ENCODE peak calls at places on chromosome 17, in four cellular contexts. One of them, this sample, is unnamed.

GRCh38 chr17:45143767-45144198 is 4.5 kb upstream of the HEXIM1 start:
- DNase-seq in K562: no peak
- DNase-seq in HL-60: no peak
- DNase-seq in GM12878: no peak
- DNase-seq in this sample: no peak

GRCh38 chr17:68950725-68951124 is 4.5 kb downstream of the ABCA8 start:
- DNase-seq in K562: no peak
- DNase-seq in GM12878: no peak
- DNase-seq in HL-60: no peak
- DNase-seq in this sample: no peak

GRCh38 chr17:6491071-6491700 is 46.9 kb downstream of the PIMREG start:
- DNase-seq in GM12878: no peak
- DNase-seq in K562: no peak
- DNase-seq in HL-60: no peak
- DNase-seq in this sample: no peak

GRCh38 chr17:81379523-81379942 is 15.7 kb upstream of the BAHCC1 start:
- DNase-seq in HL-60: no peak
- DNase-seq in K562: peak
- DNase-seq in GM12878: no peak
- DNase-seq in this sample: no peak

GRCh38 chr17:59848778-59849177 is 44.0 kb downstream of the TUBD1 start:
- DNase-seq in K562: no peak
- DNase-seq in GM12878: no peak
- DNase-seq in HL-60: peak
- DNase-seq in this sample: no peak

GRCh38 chr17:57484081-57484666 is 227.9 kb downstream of the MSI2 start:
- DNase-seq in K562: no peak
- DNase-seq in GM12878: no peak
- DNase-seq in HL-60: no peak
- DNase-seq in this sample: no peak

GRCh38 chr17:10118788-10119130 is 79.6 kb downstream of the GAS7 start:
- DNase-seq in HL-60: peak
- DNase-seq in K562: no peak
- DNase-seq in GM12878: no peak
- DNase-seq in this sample: no peak

GRCh38 chr17:9181640-9182039 is 160.3 kb downstream of the NTN1 start:
- DNase-seq in K562: no peak
- DNase-seq in HL-60: peak
- DNase-seq in GM12878: no peak
- DNase-seq in this sample: no peak

GRCh38 chr17:83203472-83204221 is 124.2 kb downstream of the METRNL start:
- DNase-seq in HL-60: no peak
- DNase-seq in K562: no peak
- DNase-seq in GM12878: no peak
- DNase-seq in this sample: no peak

GRCh38 chr17:1607971-1608320 is 20.7 kb downstream of the SLC43A2 start:
- DNase-seq in HL-60: no peak
- DNase-seq in GM12878: no peak
- DNase-seq in K562: no peak
- DNase-seq in this sample: no peak

GRCh38 chr17:77209330-77209748 is 68.6 kb downstream of the SEC14L1 start:
- DNase-seq in GM12878: no peak
- DNase-seq in K562: no peak
- DNase-seq in HL-60: no peak
- DNase-seq in this sample: no peak

GRCh38 chr17:78258323-78259229 is 27.1 kb downstream of the TMEM235 start:
- DNase-seq in GM12878: no peak
- DNase-seq in K562: peak
- DNase-seq in HL-60: peak
- DNase-seq in this sample: no peak

GRCh38 chr17:75767881-75768280 is 2.9 kb upstream of the GALK1 start:
- DNase-seq in GM12878: no peak
- DNase-seq in HL-60: no peak
- DNase-seq in K562: no peak
- DNase-seq in this sample: no peak

GRCh38 chr17:39939588-39940419 is 12.3 kb downstream of the LRRC3C start:
- DNase-seq in K562: peak
- DNase-seq in HL-60: peak
- DNase-seq in GM12878: peak
- DNase-seq in this sample: no peak

GRCh38 chr17:27797390-27798091 is 2.8 kb downstream of the NOS2 start:
- DNase-seq in GM12878: no peak
- DNase-seq in HL-60: no peak
- DNase-seq in K562: no peak
- DNase-seq in this sample: no peak

GRCh38 chr17:77471984-77472836 is 331.4 kb downstream of the SEC14L1 start:
- DNase-seq in HL-60: peak
- DNase-seq in GM12878: no peak
- DNase-seq in K562: no peak
- DNase-seq in this sample: no peak

GRCh38 chr17:69508814-69509213 is 94.3 kb downstream of the MAP2K6 start:
- DNase-seq in K562: no peak
- DNase-seq in HL-60: no peak
- DNase-seq in GM12878: no peak
- DNase-seq in this sample: no peak

GRCh38 chr17:74016504-74016903 is 187.0 kb upstream of the RPL38 start:
- DNase-seq in HL-60: no peak
- DNase-seq in GM12878: no peak
- DNase-seq in K562: no peak
- DNase-seq in this sample: no peak

GRCh38 chr17:14557482-14557881 is 256.6 kb downstream of the HS3ST3B1 start:
- DNase-seq in HL-60: peak
- DNase-seq in GM12878: no peak
- DNase-seq in K562: no peak
- DNase-seq in this sample: no peak

GRCh38 chr17:8360260-8360659 is 16.2 kb downstream of the KRABD2 start:
- DNase-seq in GM12878: no peak
- DNase-seq in HL-60: no peak
- DNase-seq in K562: no peak
- DNase-seq in this sample: no peak

GRCh38 chr17:82372591-82373452 is 1.3 kb downstream of the UTS2R start:
- DNase-seq in HL-60: no peak
- DNase-seq in GM12878: no peak
- DNase-seq in K562: no peak
- DNase-seq in this sample: no peak

GRCh38 chr17:7707446-7707845 is 2.4 kb downstream of the EFNB3 start:
- DNase-seq in GM12878: no peak
- DNase-seq in HL-60: no peak
- DNase-seq in K562: no peak
- DNase-seq in this sample: no peak

GRCh38 chr17:30506423-30506822 is 29.2 kb downstream of the GOSR1 start:
- DNase-seq in K562: no peak
- DNase-seq in GM12878: no peak
- DNase-seq in HL-60: no peak
- DNase-seq in this sample: no peak
- TF ChIP-seq SPI1 in K562: no peak
- TF ChIP-seq SPI1 in GM12878: no peak
- TF ChIP-seq SPI1 in HL-60: no peak
- TF ChIP-seq SPI1 in this sample: no peak

DNA sequence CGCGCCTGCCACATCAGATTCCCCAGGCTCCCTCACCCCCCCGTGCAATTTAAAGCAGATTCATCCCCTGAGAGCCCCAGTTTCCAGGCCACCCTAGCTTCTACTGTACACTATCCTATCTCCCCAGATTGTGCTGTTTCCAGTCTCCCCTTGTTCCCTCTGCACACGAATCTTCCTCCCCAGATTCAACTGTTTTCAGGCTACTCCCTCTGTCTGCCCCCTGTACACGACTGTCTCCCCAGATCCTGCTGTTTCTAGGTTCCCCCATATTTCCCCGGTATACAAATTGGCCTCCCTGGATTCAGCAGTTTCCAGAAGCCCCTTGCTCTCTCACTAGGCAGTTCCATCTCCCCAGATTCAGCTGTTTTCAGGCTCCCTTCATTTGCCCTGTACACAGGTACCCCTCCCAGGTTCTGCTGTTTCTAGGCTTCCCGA is 23.0 kb downstream of the COPZ2 start:
- DNase-seq in GM12878: no peak
- DNase-seq in K562: peak
- DNase-seq in HL-60: no peak
- DNase-seq in this sample: no peak
- TF ChIP-seq POLR2AphosphoS5 in GM12878: no peak
- TF ChIP-seq POLR2AphosphoS5 in K562: no peak
- TF ChIP-seq POLR2AphosphoS5 in HL-60: no peak
- TF ChIP-seq POLR2AphosphoS5 in this sample: no peak

DNA sequence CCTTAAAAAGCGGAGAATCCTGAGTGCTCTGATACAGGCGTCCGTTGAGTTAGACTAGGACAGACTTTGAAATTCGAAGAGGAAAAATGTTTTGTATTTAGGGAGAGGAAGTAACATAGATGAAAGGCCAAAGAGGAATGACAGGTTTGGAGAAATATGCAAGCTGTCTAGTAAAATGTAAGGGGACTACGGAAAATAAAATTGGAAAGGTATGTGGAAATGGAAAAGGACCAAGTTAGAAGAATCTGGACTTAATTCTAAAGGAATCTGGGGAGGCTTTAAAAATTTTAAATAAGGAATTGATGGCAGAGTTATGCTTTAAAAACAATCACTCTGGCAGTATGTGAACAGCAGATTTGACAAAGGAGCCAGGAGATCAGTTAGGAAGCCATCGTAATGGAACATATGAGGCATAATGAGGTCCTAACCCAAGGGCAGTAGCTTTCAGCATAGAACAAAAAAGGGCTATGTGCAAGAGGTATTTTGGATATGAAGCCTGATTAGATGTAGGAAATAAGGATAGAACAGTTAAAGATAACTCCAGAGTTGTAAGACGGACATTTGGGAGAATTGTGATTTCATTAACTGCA is 38.3 kb downstream of the CYB561 start:
- DNase-seq in GM12878: no peak
- DNase-seq in K562: no peak
- DNase-seq in HL-60: no peak
- DNase-seq in this sample: no peak
- TF ChIP-seq SPI1 in GM12878: no peak
- TF ChIP-seq SPI1 in K562: no peak
- TF ChIP-seq SPI1 in HL-60: no peak
- TF ChIP-seq SPI1 in this sample: no peak

DNA sequence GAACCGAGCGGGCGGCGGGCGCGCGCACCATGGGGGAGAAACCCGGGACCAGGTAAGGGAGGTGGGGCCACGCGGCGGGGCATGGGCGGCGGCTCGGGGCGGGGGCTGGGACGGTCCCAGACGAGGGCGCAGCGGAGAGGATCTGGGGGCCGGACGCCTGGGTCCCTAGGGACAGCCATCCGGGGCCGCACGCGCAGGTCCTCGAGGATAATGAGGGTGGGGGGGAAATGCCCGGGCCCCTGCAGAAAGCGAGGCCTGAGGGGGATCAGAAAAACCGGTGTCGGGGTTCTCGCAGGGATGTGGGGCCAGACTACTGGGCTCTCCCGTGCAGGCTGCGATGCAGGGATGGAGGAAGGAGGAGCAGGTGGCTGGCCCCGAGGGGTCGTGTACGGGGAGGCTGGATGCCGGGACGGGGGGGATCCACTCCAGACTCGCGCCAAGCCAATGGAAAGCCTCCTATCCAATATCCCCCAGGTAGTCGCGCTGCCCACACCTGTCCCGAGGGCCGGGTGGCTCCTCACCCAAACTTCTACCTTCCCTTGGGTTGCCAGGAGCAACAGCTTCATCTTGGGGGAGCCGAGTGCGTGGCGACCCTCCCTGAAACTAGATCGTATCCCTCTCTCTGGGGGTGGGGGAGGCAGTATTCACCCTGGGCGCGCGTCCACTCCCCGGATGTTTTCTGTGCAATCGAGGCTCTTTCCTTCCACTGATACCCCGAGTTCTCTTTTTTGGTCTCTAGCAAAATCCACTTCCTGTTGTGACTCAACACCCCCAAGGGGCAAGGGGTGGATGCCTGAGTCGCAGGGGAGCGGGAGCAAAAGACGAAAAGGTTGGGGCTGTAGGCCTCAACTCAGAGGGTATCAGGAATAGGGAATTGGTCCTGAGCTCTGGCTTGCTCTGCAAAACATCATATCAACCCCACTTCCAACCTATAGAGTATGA is 532 bp downstream of the ARRB2 start:
- DNase-seq in K562: no peak
- DNase-seq in HL-60: peak
- DNase-seq in GM12878: no peak
- DNase-seq in this sample: no peak
- TF ChIP-seq POLR2AphosphoS5 in K562: no peak
- TF ChIP-seq POLR2AphosphoS5 in HL-60: peak
- TF ChIP-seq POLR2AphosphoS5 in GM12878: no peak
- TF ChIP-seq POLR2AphosphoS5 in this sample: peak

GRCh38 chr17:49820773-49821172 is 27.1 kb downstream of the TAC4 start:
- DNase-seq in HL-60: no peak
- DNase-seq in K562: no peak
- DNase-seq in GM12878: no peak
- DNase-seq in this sample: no peak

GRCh38 chr17:49815761-49816281 is 27.3 kb downstream of the KAT7 start:
- DNase-seq in K562: no peak
- DNase-seq in GM12878: no peak
- DNase-seq in HL-60: no peak
- DNase-seq in this sample: no peak

GRCh38 chr17:49819651-49820050 is 28.2 kb downstream of the TAC4 start:
- DNase-seq in GM12878: no peak
- DNase-seq in HL-60: no peak
- DNase-seq in K562: no peak
- DNase-seq in this sample: no peak

GRCh38 chr17:49819118-49819517 is 28.8 kb downstream of the TAC4 start:
- DNase-seq in GM12878: no peak
- DNase-seq in HL-60: no peak
- DNase-seq in K562: no peak
- DNase-seq in this sample: no peak

GRCh38 chr17:49817993-49818392 is 29.5 kb downstream of the KAT7 start:
- DNase-seq in K562: no peak
- DNase-seq in HL-60: no peak
- DNase-seq in GM12878: no peak
- DNase-seq in this sample: no peak
- TF ChIP-seq SPI1 in K562: no peak
- TF ChIP-seq SPI1 in HL-60: no peak
- TF ChIP-seq SPI1 in GM12878: no peak
- TF ChIP-seq SPI1 in this sample: no peak

DNA sequence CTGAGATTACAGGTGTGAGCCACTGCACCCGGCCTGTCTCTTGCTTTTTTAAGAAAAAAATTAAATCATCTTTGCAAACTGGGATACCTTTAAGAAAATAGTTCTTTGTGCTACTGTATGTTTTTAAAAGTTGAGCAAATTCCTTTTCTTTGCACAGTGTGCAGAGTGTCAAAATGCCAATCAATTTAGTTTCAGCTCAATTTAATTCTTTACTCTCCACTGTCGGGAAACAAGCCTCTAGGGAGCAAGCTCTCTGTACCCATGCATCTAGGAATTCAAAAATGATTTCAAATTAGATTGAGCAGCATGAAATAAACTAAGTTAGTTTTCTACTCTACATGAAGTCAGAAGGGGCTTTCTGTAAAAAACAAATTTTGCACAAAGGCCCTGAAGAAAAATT is 141.5 kb upstream of the CORO6 start:
- DNase-seq in GM12878: no peak
- DNase-seq in HL-60: no peak
- DNase-seq in K562: no peak
- DNase-seq in this sample: no peak
- TF ChIP-seq POLR2AphosphoS5 in GM12878: no peak
- TF ChIP-seq POLR2AphosphoS5 in HL-60: no peak
- TF ChIP-seq POLR2AphosphoS5 in K562: no peak
- TF ChIP-seq POLR2AphosphoS5 in this sample: no peak

GRCh38 chr17:35052780-35053179 is 10.7 kb downstream of the RFFL start:
- DNase-seq in GM12878: no peak
- DNase-seq in K562: no peak
- DNase-seq in HL-60: no peak
- DNase-seq in this sample: no peak
- TF ChIP-seq SPI1 in GM12878: no peak
- TF ChIP-seq SPI1 in K562: no peak
- TF ChIP-seq SPI1 in HL-60: no peak
- TF ChIP-seq SPI1 in this sample: no peak

This sample was measured in GM12891.